ENCODE peak calls at places on chromosomes 1 and 21, in seven cellular contexts. L, T, U, B, R, K and H are unnamed samples.

GRCh38 chr1:206551985-206552325 is 44.6 kb downstream of the RASSF5 start:
- DNase-seq in L (no peak), T (no peak), U (peak), B (no peak), R (no peak), K (no peak), H (no peak)

GRCh38 chr21:32653326-32653901 is 41.2 kb upstream of the CFAP298 start:
- DNase-seq in L (no peak), T (peak), U (no peak), B (peak), R (no peak), K (peak), H (peak)

GRCh38 chr1:68301538-68301937 is 69.2 kb upstream of the WLS start:
- DNase-seq in L (no peak), T (no peak), U (no peak), B (no peak), R (no peak), K (no peak), H (peak)

GRCh38 chr1:228013322-228014234 is 6.8 kb downstream of the WNT3A start:
- DNase-seq in L (no peak), T (no peak), U (no peak), B (no peak), R (no peak), K (no peak), H (no peak)

GRCh38 chr1:17874665-17875064 is 119.5 kb downstream of the ACTL8 start:
- DNase-seq in L (no peak), T (no peak), U (no peak), B (peak), R (no peak), K (no peak), H (peak)

GRCh38 chr1:221602866-221603265 is 139.0 kb downstream of the DUSP10 start:
- DNase-seq in L (no peak), T (no peak), U (no peak), B (no peak), R (no peak), K (no peak), H (peak)

GRCh38 chr1:41390171-41390570 is 28.9 kb downstream of the FOXO6 start:
- DNase-seq in L (no peak), T (no peak), U (no peak), B (no peak), R (no peak), K (no peak), H (no peak)

GRCh38 chr1:150149490-150150453 is at the start of gene PLEKHO1:
- DNase-seq in L (peak), T (peak), U (peak), B (peak), R (peak), K (peak), H (peak)

GRCh38 chr1:10475510-10475909 is 760 bp downstream of the PEX14 start:
- DNase-seq in L (no peak), T (no peak), U (no peak), B (no peak), R (no peak), K (peak), H (no peak)

GRCh38 chr1:167763525-167764220 is 41.9 kb downstream of the MPZL1 start:
- DNase-seq in L (no peak), T (no peak), U (no peak), B (no peak), R (no peak), K (no peak), H (no peak)

GRCh38 chr1:106961671-106962070 is 94.8 kb upstream of the PRMT6 start:
- DNase-seq in L (no peak), T (no peak), U (no peak), B (no peak), R (no peak), K (no peak), H (no peak)

GRCh38 chr1:247433922-247434476 is 18.0 kb downstream of the NLRP3 start:
- DNase-seq in L (no peak), T (no peak), U (no peak), B (no peak), R (peak), K (no peak), H (no peak)

GRCh38 chr1:238485062-238485905 is 594.6 kb upstream of the ZP4 start:
- DNase-seq in L (no peak), T (no peak), U (no peak), B (peak), R (no peak), K (no peak), H (peak)

GRCh38 chr1:188514917-188515316 is 1686.2 kb downstream of the PLA2G4A start:
- DNase-seq in L (no peak), T (no peak), U (no peak), B (no peak), R (no peak), K (no peak), H (no peak)

GRCh38 chr1:197268012-197268411 is at the start of gene CRB1:
- DNase-seq in L (peak), T (no peak), U (no peak), B (no peak), R (no peak), K (no peak), H (peak)

GRCh38 chr21:41966872-41967621 is 13.2 kb upstream of the C2CD2 start:
- DNase-seq in L (no peak), T (no peak), U (no peak), B (no peak), R (no peak), K (no peak), H (no peak)

GRCh38 chr1:89311757-89312156 is 39.1 kb upstream of the GBP5 start:
- DNase-seq in L (no peak), T (peak), U (no peak), B (peak), R (no peak), K (no peak), H (peak)

GRCh38 chr21:45280178-45280821 is 7.4 kb downstream of the POFUT2 start:
- DNase-seq in L (no peak), T (no peak), U (no peak), B (no peak), R (peak), K (no peak), H (no peak)

GRCh38 chr1:67792756-67793475 is 40.4 kb downstream of the GNG12 start:
- DNase-seq in L (no peak), T (no peak), U (no peak), B (no peak), R (no peak), K (no peak), H (no peak)

GRCh38 chr1:84350104-84350503 is 48.2 kb upstream of the DNASE2B start:
- DNase-seq in L (no peak), T (no peak), U (no peak), B (no peak), R (no peak), K (no peak), H (no peak)

GRCh38 chr1:151822404-151822803 is 9.2 kb downstream of the RORC start:
- DNase-seq in L (peak), T (no peak), U (no peak), B (no peak), R (no peak), K (peak), H (no peak)

GRCh38 chr1:37360011-37360410 is 114.4 kb upstream of the ZC3H12A start:
- DNase-seq in L (no peak), T (no peak), U (no peak), B (no peak), R (no peak), K (no peak), H (no peak)

GRCh38 chr1:164702664-164703063 is 143.7 kb downstream of the PBX1 start:
- DNase-seq in L (no peak), T (no peak), U (no peak), B (no peak), R (no peak), K (no peak), H (no peak)

GRCh38 chr1:218656301-218657037 is 311.3 kb downstream of the TGFB2 start:
- DNase-seq in L (no peak), T (peak), U (no peak), B (peak), R (no peak), K (no peak), H (peak)

GRCh38 chr1:47779613-47780012 is 217.6 kb downstream of the TRABD2B start:
- DNase-seq in L (no peak), T (no peak), U (no peak), B (no peak), R (no peak), K (no peak), H (no peak)

GRCh38 chr1:162984699-162985098 is 84.5 kb upstream of the RGS4 start:
- DNase-seq in L (no peak), T (peak), U (no peak), B (peak), R (no peak), K (no peak), H (peak)

GRCh38 chr1:212205843-212206242 is 79.4 kb upstream of the PPP2R5A start:
- DNase-seq in L (no peak), T (no peak), U (no peak), B (peak), R (no peak), K (peak), H (peak)

GRCh38 chr1:94702440-94702810 is 117.7 kb upstream of the SLC44A3 start:
- DNase-seq in L (no peak), T (no peak), U (no peak), B (no peak), R (no peak), K (no peak), H (peak)

GRCh38 chr1:167630568-167631385 is 745 bp downstream of the RCSD1 start:
- DNase-seq in L (no peak), T (no peak), U (no peak), B (no peak), R (peak), K (peak), H (no peak)

GRCh38 chr1:234926252-234926573 is 202.4 kb downstream of the TOMM20 start:
- DNase-seq in L (no peak), T (no peak), U (no peak), B (no peak), R (no peak), K (no peak), H (no peak)

GRCh38 chr1:109906839-109907180 is 3.8 kb upstream of the CSF1 start:
- DNase-seq in L (no peak), T (no peak), U (no peak), B (no peak), R (no peak), K (no peak), H (no peak)